ENCODE peak calls at places on chromosomes 2 and 18, in five cellular contexts. H is fibroblast of villous mesenchyme, G is glutamatergic neuron, L is astrocyte, Z is RWPE1. T is an unnamed sample.

GRCh38 chr2:97992836-97993825 is 2.6 kb downstream of the TMEM131 start:
- DNase-seq in H (no peak), G (no peak), L (peak; percentile 10), Z (peak; percentile 49), T (no peak)

GRCh38 chr2:241302759-241303651 is 12.5 kb downstream of the HDLBP start:
- DNase-seq in H (no peak), G (no peak), L (no peak), Z (no peak), T (no peak)

GRCh38 chr2:69081001-69081400 is 68.0 kb downstream of the ANTXR1 start:
- DNase-seq in H (no peak), G (no peak), L (no peak), Z (no peak), T (no peak)

GRCh38 chr2:185137700-185138099 is 539.4 kb downstream of the ZNF804A start:
- DNase-seq in H (no peak), G (no peak), L (no peak), Z (no peak), T (no peak)

GRCh38 chr18:78875268-78875997 is 104.2 kb upstream of the SALL3 start:
- DNase-seq in H (no peak), G (peak; percentile 53), L (no peak), Z (peak; percentile 5), T (no peak)

GRCh38 chr18:7617738-7618422 is 50.8 kb downstream of the PTPRM start:
- DNase-seq in H (peak; percentile 74), G (no peak), L (peak; percentile 97), Z (no peak), T (no peak)

GRCh38 chr2:80059381-80059907 is 245.1 kb downstream of the LRRTM1 start:
- DNase-seq in H (no peak), G (no peak), L (no peak), Z (no peak), T (no peak)

GRCh38 chr2:215269397-215270117 is 42.3 kb upstream of the ATIC start:
- DNase-seq in H (peak; percentile 91), G (peak; percentile 56), L (peak; percentile 59), Z (peak; percentile 61), T (no peak)

GRCh38 chr2:36374586-36374985 is 19.0 kb downstream of the CRIM1 start:
- DNase-seq in H (no peak), G (no peak), L (no peak), Z (no peak), T (no peak)

GRCh38 chr18:25164837-25165791 is 186.9 kb downstream of the ZNF521 start:
- DNase-seq in H (peak; percentile 28), G (peak; percentile 20), L (peak; percentile 72), Z (no peak), T (no peak)

GRCh38 chr2:235050992-235051351 is 99.2 kb downstream of the SH3BP4 start:
- DNase-seq in H (peak; percentile 89), G (no peak), L (peak; percentile 92), Z (peak; percentile 82), T (peak; percentile 96)

GRCh38 chr2:67054725-67055124 is 342.4 kb upstream of the ETAA1 start:
- DNase-seq in H (no peak), G (no peak), L (no peak), Z (no peak), T (no peak)

GRCh38 chr2:226799211-226799975 is at the start of gene IRS1:
- DNase-seq in H (peak; percentile 84), G (peak; percentile 83), L (peak; percentile 65), Z (peak; percentile 62), T (no peak)

GRCh38 chr2:100017633-100018032 is 124.8 kb downstream of the AFF3 start:
- DNase-seq in H (no peak), G (peak; percentile 58), L (peak; percentile 66), Z (no peak), T (no peak)

GRCh38 chr2:232857158-232857563 is 12.9 kb upstream of the SNORC start:
- DNase-seq in H (peak; percentile 48), G (no peak), L (no peak), Z (no peak), T (no peak)

GRCh38 chr2:160210599-160211138 is 10.6 kb upstream of the ITGB6 start:
- DNase-seq in H (peak; percentile 34), G (peak; percentile 81), L (no peak), Z (no peak), T (peak; percentile 72)

GRCh38 chr2:45984366-45984765 is 312.8 kb upstream of the EPAS1 start:
- DNase-seq in H (no peak), G (no peak), L (no peak), Z (no peak), T (no peak)

GRCh38 chr18:27064673-27065072 is 120.4 kb downstream of the CHST9 start:
- DNase-seq in H (no peak), G (no peak), L (no peak), Z (no peak), T (no peak)

GRCh38 chr18:47184419-47185050 is 8.4 kb upstream of the IER3IP1 start:
- DNase-seq in H (peak; percentile 63), G (no peak), L (peak; percentile 37), Z (no peak), T (no peak)

GRCh38 chr2:153770359-153770991 is 101.2 kb upstream of the GALNT13 start:
- DNase-seq in H (peak; percentile 0), G (no peak), L (no peak), Z (no peak), T (no peak)

GRCh38 chr2:144004742-144005141 is 515.2 kb downstream of the ZEB2 start:
- DNase-seq in H (no peak), G (no peak), L (no peak), Z (no peak), T (no peak)

GRCh38 chr2:393711-394696 is 106.1 kb upstream of the ALKAL2 start:
- DNase-seq in H (no peak), G (no peak), L (peak; percentile 66), Z (peak; percentile 82), T (no peak)

GRCh38 chr2:65275141-65275540 is 47.5 kb downstream of the ACTR2 start:
- DNase-seq in H (no peak), G (no peak), L (no peak), Z (no peak), T (no peak)

GRCh38 chr2:67581751-67582150 is 184.6 kb downstream of the ETAA1 start:
- DNase-seq in H (no peak), G (no peak), L (no peak), Z (no peak), T (no peak)

GRCh38 chr2:23497063-23497462 is 112.1 kb downstream of the KLHL29 start:
- DNase-seq in H (peak; percentile 12), G (no peak), L (peak; percentile 74), Z (no peak), T (no peak)

GRCh38 chr2:221850076-221850475 is 278.0 kb upstream of the EPHA4 start:
- DNase-seq in H (no peak), G (no peak), L (peak; percentile 73), Z (no peak), T (no peak)

GRCh38 chr18:47968721-47969120 is 38.3 kb upstream of the SMAD2 start:
- DNase-seq in H (no peak), G (no peak), L (peak; percentile 61), Z (no peak), T (no peak)

DNA sequence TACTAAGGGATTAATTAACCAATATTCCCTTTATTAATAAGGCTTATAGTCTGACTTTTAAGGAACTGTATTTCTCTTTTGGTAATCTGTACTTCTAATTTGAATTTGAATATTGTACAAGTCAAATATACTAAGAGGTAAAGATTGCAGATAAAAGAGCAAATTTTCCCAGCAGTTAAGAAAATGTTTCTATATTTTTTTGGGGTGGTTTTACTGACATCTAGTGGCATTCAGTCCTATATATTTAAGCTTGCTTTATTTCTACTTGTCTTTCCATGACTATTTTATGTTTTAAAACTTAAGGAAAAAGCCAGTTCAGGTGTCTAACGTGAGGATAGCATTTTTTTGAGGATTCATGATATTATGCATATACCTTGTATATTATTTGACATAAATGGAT is 41.6 kb downstream of the TDRD15 start:
- DNase-seq in H (no peak), G (no peak), L (no peak), Z (no peak), T (no peak)
- TF ChIP-seq CTCF in H (no peak), G (no peak), L (no peak), Z (peak; percentile 25), T (no peak)

DNA sequence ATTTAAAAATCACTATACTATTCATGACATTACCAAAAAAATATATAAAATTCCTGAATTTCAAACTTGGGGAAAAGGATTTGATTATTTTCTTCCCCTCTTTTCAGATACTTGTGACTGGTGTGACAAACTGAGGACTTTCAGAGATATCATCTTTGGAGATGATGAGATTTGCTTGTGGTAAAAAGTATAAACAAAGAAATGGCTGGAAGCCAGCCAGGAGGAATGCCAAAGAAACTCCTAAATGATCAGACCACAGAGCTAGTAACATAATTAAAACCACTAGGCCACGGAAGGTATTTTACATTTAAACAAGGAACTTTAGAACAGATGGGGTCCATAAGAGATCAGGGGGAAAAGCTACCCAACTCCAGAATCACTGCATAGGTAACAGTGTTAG is 58.7 kb downstream of the PIGN start:
- DNase-seq in H (peak; percentile 72), G (no peak), L (peak; percentile 49), Z (no peak), T (no peak)
- TF ChIP-seq CTCF in H (no peak), G (no peak), L (no peak), Z (no peak), T (no peak)

DNA sequence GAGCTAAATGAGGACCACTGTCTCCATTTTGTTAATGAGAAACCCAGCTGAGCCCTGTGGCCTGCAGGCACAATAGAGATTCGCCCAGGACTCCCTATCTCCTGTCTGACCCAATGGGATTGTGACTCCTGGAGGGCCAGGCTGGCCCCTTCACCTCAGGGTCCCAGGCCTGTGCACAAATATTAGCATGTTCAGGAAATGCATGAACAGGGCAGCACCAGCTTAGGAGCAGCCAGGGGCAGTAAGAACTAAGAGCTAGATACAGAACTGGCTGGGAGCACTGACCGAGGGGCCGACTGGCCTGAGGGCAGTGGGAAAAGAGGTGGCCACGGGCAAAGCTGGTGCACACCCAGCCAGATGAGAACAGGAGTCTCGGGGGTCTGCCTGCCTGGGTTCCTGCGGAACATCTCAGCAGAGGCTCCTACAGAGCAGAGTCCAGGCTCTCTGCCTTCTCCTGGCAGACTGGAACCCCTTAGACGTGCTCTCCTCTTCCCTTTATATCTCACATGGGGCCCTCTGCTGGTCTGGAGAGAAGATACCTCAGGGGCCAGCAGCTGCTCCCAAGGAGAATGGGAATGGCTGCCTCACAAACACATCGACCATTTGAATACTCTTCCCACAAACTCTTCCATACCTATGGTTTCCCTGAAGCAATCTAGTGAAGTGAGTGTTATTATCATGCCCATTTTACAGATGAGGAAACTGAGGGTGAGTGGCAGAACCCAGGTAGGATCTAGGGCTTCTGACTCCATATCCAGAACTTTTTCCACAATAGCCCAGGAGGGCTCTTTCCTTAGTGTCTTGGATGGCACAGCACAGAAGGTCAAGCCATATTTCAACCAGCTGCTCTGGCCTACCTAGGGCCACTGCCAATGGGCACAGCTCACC is 77.6 kb upstream of the OTOF start:
- DNase-seq in H (no peak), G (peak; percentile 1), L (no peak), Z (no peak), T (peak; percentile 19)
- TF ChIP-seq CTCF in H (peak; percentile 10), G (no peak), L (no peak), Z (no peak), T (no peak)

DNA sequence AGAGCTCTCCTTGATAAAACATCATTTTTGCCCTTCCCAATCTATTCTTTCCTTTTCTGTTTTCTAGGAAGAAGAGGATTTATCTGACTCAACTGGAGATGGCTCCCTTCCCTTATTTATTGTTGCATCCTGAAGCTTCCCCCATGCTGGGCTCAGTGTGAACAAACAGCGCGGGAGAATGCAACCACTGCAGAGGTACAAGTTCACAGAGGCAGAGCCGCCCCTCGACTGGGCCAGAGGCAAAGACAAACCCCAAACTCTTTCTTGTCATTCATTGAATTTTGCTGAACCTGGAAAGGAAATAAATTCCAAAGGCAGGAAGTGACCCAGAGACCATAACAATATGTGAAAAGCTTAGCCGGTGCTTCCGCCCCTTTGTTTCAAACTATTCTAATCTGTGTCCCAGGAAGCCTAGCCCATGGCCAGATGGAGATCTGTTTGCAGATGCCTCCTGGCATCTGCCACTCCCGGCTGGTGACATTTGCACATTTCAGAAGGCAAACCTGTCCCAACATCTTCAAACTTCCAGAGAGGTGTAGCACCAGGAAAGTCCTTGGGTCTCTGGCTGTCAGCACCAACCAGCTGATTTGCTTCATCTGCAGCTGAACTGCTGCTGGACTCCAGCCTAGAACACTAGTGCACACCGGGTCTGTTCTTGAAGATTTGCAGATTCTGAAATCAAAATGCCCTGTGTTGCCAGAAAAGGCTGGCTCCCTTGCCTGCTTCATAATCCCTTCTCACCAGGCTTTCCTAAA is 79.4 kb upstream of the MAP4K3 start:
- DNase-seq in H (peak; percentile 76), G (peak; percentile 21), L (no peak), Z (no peak), T (no peak)
- TF ChIP-seq CTCF in H (no peak), G (no peak), L (no peak), Z (no peak), T (no peak)